ENCODE peak calls at places on chromosomes 12 and 14, in eight cellular contexts. I is lower leg skin; C is CD4-positive, CD25-positive, alpha-beta regulatory T cell; G is DND-41; W is effector memory CD4-positive, alpha-beta T cell; H is PC-3; T is skeletal muscle cell; L is testis. F is an unnamed sample.

GRCh38 chr14:49879683-49880204 is 13.1 kb upstream of the ARF6 start:
- DNase-seq in I (no peak), C (peak), G (peak), W (peak), H (peak), T (no peak), L (peak), F (peak)

GRCh38 chr14:78593949-78594348 is 423.8 kb downstream of the NRXN3 start:
- DNase-seq in I (no peak), C (no peak), G (no peak), W (no peak), H (no peak), T (no peak), L (no peak), F (no peak)

GRCh38 chr12:44874981-44875416 is 1.1 kb downstream of the NELL2 start:
- DNase-seq in I (peak), C (peak), G (no peak), W (no peak), H (no peak), T (no peak), L (no peak), F (no peak)

GRCh38 chr12:20863056-20863455 is 52.6 kb downstream of the SLCO1B3 start:
- DNase-seq in I (no peak), C (no peak), G (no peak), W (no peak), H (no peak), T (no peak), L (no peak), F (no peak)

GRCh38 chr12:12323606-12324005 is 26.4 kb downstream of the MANSC1 start:
- DNase-seq in I (no peak), C (no peak), G (no peak), W (no peak), H (no peak), T (no peak), L (no peak), F (peak)

GRCh38 chr14:75877292-75877691 is 104.5 kb downstream of the TGFB3 start:
- DNase-seq in I (no peak), C (no peak), G (peak), W (no peak), H (peak), T (peak), L (no peak), F (no peak)

GRCh38 chr12:114405449-114406271 is at the start of gene TBX5:
- DNase-seq in I (no peak), C (no peak), G (no peak), W (no peak), H (no peak), T (no peak), L (no peak), F (no peak)

GRCh38 chr14:93917141-93917540 is 10.0 kb upstream of the FAM181A start:
- DNase-seq in I (no peak), C (no peak), G (no peak), W (no peak), H (no peak), T (no peak), L (no peak), F (no peak)

GRCh38 chr12:9342614-9343353 is 134.6 kb upstream of the PZP start:
- DNase-seq in I (no peak), C (no peak), G (no peak), W (no peak), H (no peak), T (no peak), L (no peak), F (no peak)

GRCh38 chr12:42958271-42958674 is 368.7 kb upstream of the PRICKLE1 start:
- DNase-seq in I (no peak), C (no peak), G (no peak), W (no peak), H (peak), T (no peak), L (no peak), F (no peak)

GRCh38 chr14:92973265-92973797 is 50.4 kb downstream of the CHGA start:
- DNase-seq in I (peak), C (peak), G (peak), W (no peak), H (peak), T (no peak), L (peak), F (peak)

GRCh38 chr14:36070056-36071043 is 106.2 kb downstream of the PTCSC3 start:
- DNase-seq in I (no peak), C (peak), G (peak), W (no peak), H (peak), T (peak), L (peak), F (peak)

GRCh38 chr14:64337901-64338615 is 43.9 kb upstream of the ESR2 start:
- DNase-seq in I (peak), C (no peak), G (no peak), W (no peak), H (peak), T (peak), L (peak), F (no peak)

GRCh38 chr12:123232807-123233504 is at the start of the genes MPHOSPH9 and MTRFR:
- DNase-seq in I (peak), C (peak), G (peak), W (peak), H (peak), T (peak), L (peak), F (peak)

GRCh38 chr12:7951671-7952070 is 15.7 kb upstream of the SLC2A3 start:
- DNase-seq in I (no peak), C (no peak), G (no peak), W (no peak), H (no peak), T (no peak), L (no peak), F (no peak)

GRCh38 chr12:54882074-54882473 is 27.8 kb downstream of the MUCL1 start:
- DNase-seq in I (no peak), C (no peak), G (no peak), W (no peak), H (peak), T (no peak), L (no peak), F (no peak)

GRCh38 chr14:73627033-73627432 is 14.7 kb downstream of the ACOT6 start:
- DNase-seq in I (no peak), C (no peak), G (no peak), W (no peak), H (no peak), T (no peak), L (no peak), F (no peak)

GRCh38 chr12:47097276-47097896 is 17.6 kb upstream of the AMIGO2 start:
- DNase-seq in I (no peak), C (no peak), G (no peak), W (no peak), H (peak), T (no peak), L (no peak), F (no peak)

GRCh38 chr14:53840444-53840843 is 116.2 kb downstream of the BMP4 start:
- DNase-seq in I (no peak), C (no peak), G (no peak), W (no peak), H (peak), T (no peak), L (no peak), F (peak)

GRCh38 chr12:110733857-110734373 is 8.8 kb downstream of the PPP1CC start:
- DNase-seq in I (peak), C (no peak), G (no peak), W (no peak), H (no peak), T (no peak), L (no peak), F (no peak)

GRCh38 chr12:93825501-93825888 is 148.3 kb downstream of the CRADD start:
- DNase-seq in I (no peak), C (no peak), G (no peak), W (no peak), H (no peak), T (no peak), L (no peak), F (no peak)

GRCh38 chr12:108567388-108567787 is 5.0 kb downstream of the ISCU start:
- DNase-seq in I (no peak), C (no peak), G (no peak), W (no peak), H (no peak), T (no peak), L (no peak), F (no peak)

GRCh38 chr14:51020024-51020710 is 74.7 kb downstream of the TRIM9 start:
- DNase-seq in I (no peak), C (no peak), G (no peak), W (no peak), H (no peak), T (peak), L (no peak), F (no peak)

GRCh38 chr12:116002890-116003536 is 274.5 kb downstream of the MED13L start:
- DNase-seq in I (no peak), C (no peak), G (no peak), W (no peak), H (no peak), T (peak), L (no peak), F (peak)

GRCh38 chr14:29798078-29798477 is 129.6 kb downstream of the PRKD1 start:
- DNase-seq in I (no peak), C (no peak), G (no peak), W (no peak), H (no peak), T (no peak), L (no peak), F (no peak)

GRCh38 chr14:29800961-29801360 is 126.7 kb downstream of the PRKD1 start:
- DNase-seq in I (no peak), C (no peak), G (no peak), W (no peak), H (no peak), T (no peak), L (no peak), F (no peak)

GRCh38 chr14:29798776-29799175 is 128.9 kb downstream of the PRKD1 start:
- DNase-seq in I (no peak), C (no peak), G (no peak), W (no peak), H (no peak), T (no peak), L (no peak), F (no peak)

GRCh38 chr14:29802211-29802610 is 125.4 kb downstream of the PRKD1 start:
- DNase-seq in I (no peak), C (no peak), G (no peak), W (no peak), H (no peak), T (no peak), L (no peak), F (no peak)

GRCh38 chr14:29799718-29800117 is 127.9 kb downstream of the PRKD1 start:
- DNase-seq in I (no peak), C (no peak), G (no peak), W (no peak), H (no peak), T (no peak), L (no peak), F (no peak)
- H3K4me3 ChIP-seq in I (no peak), C (no peak), G (no peak), W (no peak), H (no peak), T (no peak), L (no peak), F (no peak)

GRCh38 chr14:95514131-95515079 is 2.0 kb downstream of the SYNE3 start:
- DNase-seq in I (peak), C (no peak), G (no peak), W (no peak), H (no peak), T (no peak), L (no peak), F (no peak)

GRCh38 chr14:95513261-95513660 is 3.2 kb downstream of the SYNE3 start:
- DNase-seq in I (peak), C (no peak), G (no peak), W (no peak), H (no peak), T (no peak), L (no peak), F (no peak)

GRCh38 chr14:95515523-95516517 is 630 bp downstream of the SYNE3 start:
- DNase-seq in I (peak), C (peak), G (peak), W (peak), H (peak), T (no peak), L (peak), F (no peak)

GRCh38 chr14:95516554-95517209 is at the start of gene SYNE3:
- DNase-seq in I (peak), C (peak), G (no peak), W (peak), H (peak), T (no peak), L (peak), F (no peak)

DNA sequence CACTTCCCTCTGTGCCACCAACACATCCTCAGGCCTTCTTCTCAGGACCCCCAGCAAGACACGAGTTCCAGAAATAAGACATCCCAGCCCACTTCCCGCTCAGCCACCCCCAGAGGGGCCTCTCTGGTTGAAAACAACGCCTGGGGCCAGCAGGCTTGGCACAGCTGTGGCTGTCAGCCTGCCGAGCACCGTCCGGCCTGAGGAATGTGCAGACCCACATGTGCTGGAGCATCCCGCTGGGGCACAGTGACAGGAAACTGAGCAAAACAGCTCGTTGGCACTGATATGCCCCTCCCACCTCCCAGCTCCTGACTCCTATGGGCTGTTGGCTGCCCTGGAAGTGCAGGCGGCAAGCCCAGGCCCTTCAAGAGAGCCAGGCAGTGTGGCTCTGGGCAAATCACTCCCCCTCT is 1.4 kb downstream of the SYNE3 start:
- DNase-seq in I (peak), C (no peak), G (no peak), W (no peak), H (no peak), T (no peak), L (peak), F (no peak)
- H3K4me3 ChIP-seq in I (peak), C (peak), G (no peak), W (peak), H (no peak), T (peak), L (peak), F (no peak)

GRCh38 chr12:67648306-67649164 is at the start of gene DYRK2:
- DNase-seq in I (peak), C (peak), G (peak), W (peak), H (peak), T (no peak), L (peak), F (no peak)

GRCh38 chr12:67645571-67645970 is 3.0 kb upstream of the DYRK2 start:
- DNase-seq in I (no peak), C (no peak), G (no peak), W (no peak), H (no peak), T (peak), L (no peak), F (no peak)

GRCh38 chr12:67647547-67648305 is 819 bp upstream of the DYRK2 start:
- DNase-seq in I (peak), C (peak), G (peak), W (peak), H (peak), T (peak), L (peak), F (peak)

GRCh38 chr12:67646775-67647174 is 1.8 kb upstream of the DYRK2 start:
- DNase-seq in I (no peak), C (no peak), G (no peak), W (no peak), H (no peak), T (no peak), L (no peak), F (no peak)

DNA sequence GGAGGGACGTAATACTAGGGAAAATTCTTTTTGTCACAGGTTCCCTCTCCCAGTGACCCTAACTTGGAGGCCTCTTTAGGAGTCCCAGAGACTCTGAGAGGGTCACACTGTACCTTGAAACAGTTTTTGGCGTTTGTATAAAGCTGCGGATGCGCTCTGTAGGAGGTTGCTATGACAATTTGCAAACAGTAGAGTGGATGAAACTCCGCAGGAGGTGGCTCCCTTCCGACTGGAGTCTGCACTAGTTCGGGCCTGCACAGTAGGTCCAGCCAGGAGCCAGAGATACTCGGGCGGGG is 1.3 kb upstream of the DYRK2 start:
- DNase-seq in I (no peak), C (no peak), G (no peak), W (no peak), H (no peak), T (no peak), L (no peak), F (no peak)
- H3K4me3 ChIP-seq in I (no peak), C (no peak), G (no peak), W (no peak), H (peak), T (no peak), L (peak), F (peak)

GRCh38 chr14:22174412-22174811 is 414.6 kb downstream of the DAD1 start:
- DNase-seq in I (no peak), C (no peak), G (no peak), W (no peak), H (no peak), T (no peak), L (no peak), F (no peak)
- H3K4me3 ChIP-seq in I (no peak), C (no peak), G (no peak), W (no peak), H (no peak), T (no peak), L (no peak), F (no peak)

GRCh38 chr12:27911397-27911796 is 61.1 kb downstream of the PTHLH start:
- DNase-seq in I (no peak), C (no peak), G (no peak), W (no peak), H (peak), T (no peak), L (no peak), F (no peak)
- H3K4me3 ChIP-seq in I (no peak), C (no peak), G (no peak), W (no peak), H (no peak), T (no peak), L (no peak), F (no peak)

GRCh38 chr12:25014961-25015360 is 66.1 kb upstream of the BCAT1 start:
- DNase-seq in I (no peak), C (no peak), G (no peak), W (no peak), H (no peak), T (no peak), L (no peak), F (no peak)
- H3K4me3 ChIP-seq in I (no peak), C (no peak), G (no peak), W (no peak), H (no peak), T (no peak), L (no peak), F (no peak)

GRCh38 chr12:132640936-132641335 is 22.4 kb downstream of the P2RX2 start:
- DNase-seq in I (no peak), C (no peak), G (no peak), W (no peak), H (no peak), T (no peak), L (no peak), F (no peak)
- H3K4me3 ChIP-seq in I (no peak), C (no peak), G (no peak), W (no peak), H (no peak), T (no peak), L (no peak), F (no peak)

GRCh38 chr12:124655317-124656213 is 88.2 kb upstream of the NCOR2 start:
- DNase-seq in I (peak), C (no peak), G (no peak), W (no peak), H (no peak), T (peak), L (peak), F (no peak)
- H3K4me3 ChIP-seq in I (no peak), C (no peak), G (no peak), W (no peak), H (no peak), T (no peak), L (no peak), F (no peak)

GRCh38 chr12:88108021-88108420 is 33.9 kb downstream of the CEP290 start:
- DNase-seq in I (no peak), C (no peak), G (no peak), W (no peak), H (peak), T (no peak), L (no peak), F (no peak)

GRCh38 chr12:88113871-88114270 is 28.0 kb downstream of the CEP290 start:
- DNase-seq in I (no peak), C (no peak), G (no peak), W (no peak), H (peak), T (no peak), L (no peak), F (no peak)

DNA sequence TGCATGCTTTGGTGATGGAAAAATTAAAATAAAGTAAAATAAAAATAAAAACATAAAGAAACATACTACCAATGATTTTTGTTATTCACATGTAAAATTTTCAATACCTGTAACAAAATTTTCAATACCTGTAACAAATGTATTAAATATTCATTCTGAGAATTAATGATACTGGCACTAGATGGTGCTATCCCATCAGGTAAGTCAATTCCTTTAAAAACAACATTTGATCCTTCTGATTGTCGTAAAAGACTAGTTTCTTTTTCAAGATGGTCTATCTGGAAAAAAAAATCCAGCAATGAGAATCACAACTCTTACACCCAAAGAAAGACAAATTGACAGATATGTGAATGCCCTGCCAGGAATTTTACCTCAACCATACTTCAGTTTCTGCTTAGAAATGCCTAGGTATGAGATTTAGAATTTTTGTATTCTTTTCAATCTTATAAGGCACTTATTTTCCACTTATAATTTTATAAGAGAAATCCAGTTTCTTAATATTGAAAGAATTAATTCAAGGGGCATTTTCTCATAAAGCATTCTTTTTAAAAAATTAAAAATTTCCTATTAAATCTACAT is 30.7 kb downstream of the CEP290 start:
- DNase-seq in I (no peak), C (peak), G (no peak), W (no peak), H (peak), T (no peak), L (no peak), F (peak)
- H3K4me3 ChIP-seq in I (no peak), C (peak), G (no peak), W (no peak), H (peak), T (no peak), L (no peak), F (peak)

DNA sequence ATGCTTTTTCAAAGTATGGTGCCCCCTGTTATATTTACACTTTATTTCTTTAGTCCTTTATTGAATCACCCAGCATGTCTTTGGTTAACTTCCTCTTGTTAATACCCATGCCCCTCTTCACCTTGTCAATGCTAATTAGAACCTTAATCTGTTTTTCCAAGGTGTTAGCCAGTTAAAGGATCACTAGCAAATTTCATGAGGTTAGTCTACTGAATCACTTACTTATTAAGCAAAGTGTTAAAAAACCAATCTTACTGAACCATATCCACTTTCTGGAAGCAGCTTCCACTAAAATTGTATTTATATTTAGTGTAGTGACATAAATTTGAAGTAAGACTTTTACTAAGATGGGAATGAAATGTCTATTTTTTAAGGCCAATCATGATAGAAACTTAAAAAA is 27.9 kb downstream of the TAOK3 start:
- DNase-seq in I (no peak), C (no peak), G (no peak), W (no peak), H (no peak), T (no peak), L (no peak), F (peak)
- H3K4me3 ChIP-seq in I (no peak), C (no peak), G (no peak), W (no peak), H (no peak), T (no peak), L (no peak), F (no peak)

F was measured in epithelial cell of proximal tubule.